ENCODE peak calls at places on chromosomes 13 and 19, in five cellular contexts. One of them, this sample, is unnamed.

GRCh38 chr19:16591803-16592556 is 19.8 kb upstream of the SLC35E1 start:
- DNase-seq in GM23338: peak; percentile 54
- DNase-seq in astrocyte of the spinal cord: no peak
- DNase-seq in coronary artery: no peak
- DNase-seq in fibroblast of mammary gland: no peak
- DNase-seq in this sample: no peak

GRCh38 chr13:26425439-26426358 is 131.8 kb upstream of the WASF3 start:
- DNase-seq in GM23338: no peak
- DNase-seq in astrocyte of the spinal cord: peak; percentile 8
- DNase-seq in coronary artery: no peak
- DNase-seq in fibroblast of mammary gland: no peak
- DNase-seq in this sample: peak; percentile 62

GRCh38 chr13:99434258-99434788 is 66.9 kb upstream of the TM9SF2 start:
- DNase-seq in GM23338: peak; percentile 73
- DNase-seq in astrocyte of the spinal cord: no peak
- DNase-seq in coronary artery: no peak
- DNase-seq in fibroblast of mammary gland: no peak
- DNase-seq in this sample: no peak

GRCh38 chr13:40772765-40773473 is 1.9 kb upstream of the MRPS31 start:
- DNase-seq in GM23338: no peak
- DNase-seq in astrocyte of the spinal cord: no peak
- DNase-seq in coronary artery: no peak
- DNase-seq in fibroblast of mammary gland: no peak
- DNase-seq in this sample: no peak

GRCh38 chr13:94121686-94122085 is 357.8 kb downstream of the DCT start:
- DNase-seq in GM23338: no peak
- DNase-seq in astrocyte of the spinal cord: peak; percentile 72
- DNase-seq in coronary artery: no peak
- DNase-seq in fibroblast of mammary gland: peak; percentile 73
- DNase-seq in this sample: peak; percentile 88

GRCh38 chr13:24861617-24862362 is 97.8 kb downstream of the RNF17 start:
- DNase-seq in GM23338: no peak
- DNase-seq in astrocyte of the spinal cord: no peak
- DNase-seq in coronary artery: no peak
- DNase-seq in fibroblast of mammary gland: no peak
- DNase-seq in this sample: no peak

GRCh38 chr13:97359181-97360057 is 74.5 kb upstream of the RAP2A start:
- DNase-seq in GM23338: peak; percentile 88
- DNase-seq in astrocyte of the spinal cord: peak; percentile 76
- DNase-seq in coronary artery: no peak
- DNase-seq in fibroblast of mammary gland: peak; percentile 85
- DNase-seq in this sample: peak; percentile 90

GRCh38 chr13:31862828-31863227 is 123.5 kb downstream of the RXFP2 start:
- DNase-seq in GM23338: no peak
- DNase-seq in astrocyte of the spinal cord: no peak
- DNase-seq in coronary artery: no peak
- DNase-seq in fibroblast of mammary gland: no peak
- DNase-seq in this sample: no peak

GRCh38 chr19:1855040-1855827 is 7.0 kb upstream of the REXO1 start:
- DNase-seq in GM23338: peak; percentile 97
- DNase-seq in astrocyte of the spinal cord: peak; percentile 86
- DNase-seq in coronary artery: peak; percentile 89
- DNase-seq in fibroblast of mammary gland: peak; percentile 65
- DNase-seq in this sample: peak; percentile 82

GRCh38 chr19:39407644-39408391 is 1.2 kb downstream of the ZFP36 start:
- DNase-seq in GM23338: peak; percentile 59
- DNase-seq in astrocyte of the spinal cord: no peak
- DNase-seq in coronary artery: peak; percentile 80
- DNase-seq in fibroblast of mammary gland: peak; percentile 22
- DNase-seq in this sample: peak; percentile 45

GRCh38 chr13:24148414-24149305 is 11.9 kb upstream of the SPATA13 start:
- DNase-seq in GM23338: peak; percentile 72
- DNase-seq in astrocyte of the spinal cord: peak; percentile 97
- DNase-seq in coronary artery: no peak
- DNase-seq in fibroblast of mammary gland: peak; percentile 98
- DNase-seq in this sample: peak; percentile 94

GRCh38 chr13:113148407-113148806 is 10.0 kb upstream of the PROZ start:
- DNase-seq in GM23338: no peak
- DNase-seq in astrocyte of the spinal cord: no peak
- DNase-seq in coronary artery: peak; percentile 41
- DNase-seq in fibroblast of mammary gland: no peak
- DNase-seq in this sample: no peak

GRCh38 chr19:29476528-29476927 is 49.3 kb upstream of the VSTM2B start:
- DNase-seq in GM23338: no peak
- DNase-seq in astrocyte of the spinal cord: no peak
- DNase-seq in coronary artery: no peak
- DNase-seq in fibroblast of mammary gland: no peak
- DNase-seq in this sample: no peak

GRCh38 chr19:4260605-4261191 is 13.8 kb downstream of the YJU2 start:
- DNase-seq in GM23338: no peak
- DNase-seq in astrocyte of the spinal cord: no peak
- DNase-seq in coronary artery: no peak
- DNase-seq in fibroblast of mammary gland: no peak
- DNase-seq in this sample: no peak

GRCh38 chr19:3463959-3464796 is 16.1 kb downstream of the SMIM24 start:
- DNase-seq in GM23338: peak; percentile 57
- DNase-seq in astrocyte of the spinal cord: no peak
- DNase-seq in coronary artery: no peak
- DNase-seq in fibroblast of mammary gland: no peak
- DNase-seq in this sample: no peak

GRCh38 chr19:57324992-57325391 is 4.7 kb downstream of the ZNF543 start:
- DNase-seq in GM23338: no peak
- DNase-seq in astrocyte of the spinal cord: no peak
- DNase-seq in coronary artery: no peak
- DNase-seq in fibroblast of mammary gland: no peak
- DNase-seq in this sample: no peak

GRCh38 chr13:25171517-25172302 is at the start of gene AMER2:
- DNase-seq in GM23338: peak; percentile 37
- DNase-seq in astrocyte of the spinal cord: peak; percentile 30
- DNase-seq in coronary artery: no peak
- DNase-seq in fibroblast of mammary gland: peak; percentile 11
- DNase-seq in this sample: peak; percentile 8

GRCh38 chr13:51328488-51328887 is 11.0 kb upstream of the SERPINE3 start:
- DNase-seq in GM23338: peak; percentile 97
- DNase-seq in astrocyte of the spinal cord: no peak
- DNase-seq in coronary artery: no peak
- DNase-seq in fibroblast of mammary gland: no peak
- DNase-seq in this sample: no peak

GRCh38 chr13:99436686-99437416 is 64.4 kb upstream of the TM9SF2 start:
- DNase-seq in GM23338: peak; percentile 92
- DNase-seq in astrocyte of the spinal cord: peak; percentile 87
- DNase-seq in coronary artery: peak; percentile 87
- DNase-seq in fibroblast of mammary gland: peak; percentile 84
- DNase-seq in this sample: peak; percentile 90

GRCh38 chr13:98795220-98795619 is 42.7 kb upstream of the SLC15A1 start:
- DNase-seq in GM23338: no peak
- DNase-seq in astrocyte of the spinal cord: no peak
- DNase-seq in coronary artery: no peak
- DNase-seq in fibroblast of mammary gland: no peak
- DNase-seq in this sample: no peak

GRCh38 chr13:28117689-28118377 is 17.5 kb upstream of the FLT3 start:
- DNase-seq in GM23338: peak; percentile 41
- DNase-seq in astrocyte of the spinal cord: no peak
- DNase-seq in coronary artery: no peak
- DNase-seq in fibroblast of mammary gland: no peak
- DNase-seq in this sample: peak; percentile 55

GRCh38 chr19:53328967-53329366 is 4.6 kb upstream of the ZNF845 start:
- DNase-seq in GM23338: peak; percentile 75
- DNase-seq in astrocyte of the spinal cord: peak; percentile 3
- DNase-seq in coronary artery: no peak
- DNase-seq in fibroblast of mammary gland: peak; percentile 44
- DNase-seq in this sample: peak; percentile 5

GRCh38 chr19:3060852-3061182 is 1.5 kb downstream of the TLE5 start:
- DNase-seq in GM23338: no peak
- DNase-seq in astrocyte of the spinal cord: no peak
- DNase-seq in coronary artery: no peak
- DNase-seq in fibroblast of mammary gland: no peak
- DNase-seq in this sample: no peak

GRCh38 chr19:54335979-54336892 is 2.7 kb downstream of the LILRA4 start:
- DNase-seq in GM23338: no peak
- DNase-seq in astrocyte of the spinal cord: no peak
- DNase-seq in coronary artery: peak; percentile 65
- DNase-seq in fibroblast of mammary gland: no peak
- DNase-seq in this sample: no peak

GRCh38 chr13:102020611-102021216 is 381.1 kb downstream of the FGF14 start:
- DNase-seq in GM23338: no peak
- DNase-seq in astrocyte of the spinal cord: peak; percentile 80
- DNase-seq in coronary artery: no peak
- DNase-seq in fibroblast of mammary gland: peak; percentile 48
- DNase-seq in this sample: peak; percentile 89

GRCh38 chr13:51849145-51850101 is 4.4 kb upstream of the TMEM272 start:
- DNase-seq in GM23338: peak; percentile 94
- DNase-seq in astrocyte of the spinal cord: peak; percentile 4
- DNase-seq in coronary artery: no peak
- DNase-seq in fibroblast of mammary gland: peak; percentile 18
- DNase-seq in this sample: peak; percentile 62

DNA sequence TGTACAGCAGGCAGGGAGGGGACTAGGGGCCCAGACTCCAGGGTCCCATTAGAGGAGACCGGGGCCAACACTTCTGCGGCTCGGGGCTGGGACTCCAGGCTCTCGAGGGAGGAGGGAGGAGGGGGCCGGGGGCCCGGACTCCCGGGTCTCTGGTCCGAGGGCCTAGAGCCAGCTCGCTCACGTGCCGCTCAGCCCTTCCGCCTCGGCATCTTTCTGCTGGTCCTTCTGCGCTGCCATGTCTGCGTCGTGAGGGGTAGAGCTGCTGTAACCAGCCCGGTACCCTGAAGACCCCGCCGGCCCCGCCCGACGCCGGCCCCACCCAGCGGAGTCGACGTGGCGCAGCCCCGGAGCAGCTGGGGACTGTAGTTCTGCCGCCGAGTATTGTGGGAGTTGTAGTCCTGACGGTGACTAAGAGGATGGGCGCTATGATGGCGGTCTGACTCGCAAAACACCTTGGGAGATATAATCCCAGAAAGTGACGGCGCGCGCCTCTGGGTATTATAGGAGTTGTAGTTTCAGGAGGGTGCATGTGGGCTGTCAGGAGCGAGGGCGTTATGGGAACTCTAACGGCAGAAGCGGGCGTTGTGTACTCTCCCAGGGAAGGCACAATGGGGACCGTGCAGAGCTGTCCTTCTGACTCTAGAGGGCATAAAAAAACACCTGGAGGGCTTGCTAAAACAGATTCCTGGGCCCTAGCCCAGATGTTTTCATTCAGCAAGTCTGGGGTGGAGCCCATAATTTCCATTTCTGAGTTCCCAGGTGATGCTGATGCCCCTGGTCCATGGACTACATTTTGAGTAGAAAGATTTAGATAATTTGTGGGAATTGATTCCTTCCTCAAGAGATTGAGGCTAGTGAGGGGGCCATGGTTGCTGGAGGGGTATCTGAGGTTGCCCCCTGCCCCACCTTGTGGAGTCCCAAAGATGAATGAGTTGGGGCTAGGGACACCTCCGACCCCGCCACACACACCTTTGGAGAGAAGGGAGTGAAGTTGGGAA is at the start of gene RABAC1:
- DNase-seq in GM23338: peak; percentile 99
- DNase-seq in astrocyte of the spinal cord: peak; percentile 91
- DNase-seq in coronary artery: peak; percentile 88
- DNase-seq in fibroblast of mammary gland: peak; percentile 88
- DNase-seq in this sample: peak; percentile 95
- TF ChIP-seq CTCF in GM23338: peak; percentile 34
- TF ChIP-seq CTCF in astrocyte of the spinal cord: peak; percentile 13
- TF ChIP-seq CTCF in coronary artery: no peak
- TF ChIP-seq CTCF in fibroblast of mammary gland: peak; percentile 21
- TF ChIP-seq CTCF in this sample: peak; percentile 38

GRCh38 chr19:45878043-45878794 is 7.7 kb downstream of the IRF2BP1 start:
- DNase-seq in GM23338: no peak
- DNase-seq in astrocyte of the spinal cord: no peak
- DNase-seq in coronary artery: no peak
- DNase-seq in fibroblast of mammary gland: no peak
- DNase-seq in this sample: no peak

GRCh38 chr19:45873219-45873772 is 9.2 kb downstream of the FOXA3 start:
- DNase-seq in GM23338: no peak
- DNase-seq in astrocyte of the spinal cord: no peak
- DNase-seq in coronary artery: no peak
- DNase-seq in fibroblast of mammary gland: no peak
- DNase-seq in this sample: no peak

GRCh38 chr19:45876411-45877197 is 9.3 kb downstream of the IRF2BP1 start:
- DNase-seq in GM23338: peak; percentile 75
- DNase-seq in astrocyte of the spinal cord: peak; percentile 30
- DNase-seq in coronary artery: no peak
- DNase-seq in fibroblast of mammary gland: no peak
- DNase-seq in this sample: no peak

GRCh38 chr19:45874620-45874966 is 10.5 kb downstream of the FOXA3 start:
- DNase-seq in GM23338: no peak
- DNase-seq in astrocyte of the spinal cord: no peak
- DNase-seq in coronary artery: no peak
- DNase-seq in fibroblast of mammary gland: no peak
- DNase-seq in this sample: no peak

GRCh38 chr19:45876161-45876410 is 9.9 kb downstream of the IRF2BP1 start:
- DNase-seq in GM23338: no peak
- DNase-seq in astrocyte of the spinal cord: no peak
- DNase-seq in coronary artery: no peak
- DNase-seq in fibroblast of mammary gland: no peak
- DNase-seq in this sample: no peak
- H3K4me3 ChIP-seq in GM23338: peak overlapping the region; percentile 62
- H3K4me3 ChIP-seq in astrocyte of the spinal cord: no peak overlapping the region
- H3K4me3 ChIP-seq in coronary artery: no peak overlapping the region
- H3K4me3 ChIP-seq in fibroblast of mammary gland: no peak overlapping the region
- H3K4me3 ChIP-seq in this sample: no peak overlapping the region

GRCh38 chr19:51296331-51297093 is 14.9 kb upstream of the IGLON5 start:
- DNase-seq in GM23338: peak; percentile 65
- DNase-seq in astrocyte of the spinal cord: no peak
- DNase-seq in coronary artery: no peak
- DNase-seq in fibroblast of mammary gland: no peak
- DNase-seq in this sample: no peak
- TF ChIP-seq CTCF in GM23338: peak; percentile 41
- TF ChIP-seq CTCF in astrocyte of the spinal cord: no peak
- TF ChIP-seq CTCF in coronary artery: no peak
- TF ChIP-seq CTCF in fibroblast of mammary gland: peak; percentile 9
- TF ChIP-seq CTCF in this sample: no peak

GRCh38 chr19:5507056-5507624 is 51.9 kb downstream of the ZNRF4 start:
- DNase-seq in GM23338: no peak
- DNase-seq in astrocyte of the spinal cord: no peak
- DNase-seq in coronary artery: no peak
- DNase-seq in fibroblast of mammary gland: no peak
- DNase-seq in this sample: no peak
- H3K4me3 ChIP-seq in GM23338: no peak overlapping the region
- H3K4me3 ChIP-seq in astrocyte of the spinal cord: no peak overlapping the region
- H3K4me3 ChIP-seq in coronary artery: no peak overlapping the region
- H3K4me3 ChIP-seq in fibroblast of mammary gland: no peak overlapping the region
- H3K4me3 ChIP-seq in this sample: no peak overlapping the region

This sample was measured in choroid plexus epithelial cell.